ENCODE peak calls at places on chromosomes 3 and 15, in seven cellular contexts. One of them, this sample, is unnamed.

GRCh38 chr3:58536501-58537411 is at the start of gene ACOX2:
- DNase-seq in left ventricle myocardium inferior: peak; percentile 79
- DNase-seq in IMR-90: peak; percentile 70
- DNase-seq in CD8-positive, alpha-beta T cell: no peak
- DNase-seq in lower leg skin: peak; percentile 37
- DNase-seq in pancreas: peak; percentile 54
- DNase-seq in nephron progenitor cell: no peak
- DNase-seq in this sample: no peak

GRCh38 chr3:118688396-118688884 is 346.2 kb downstream of the IGSF11 start:
- DNase-seq in left ventricle myocardium inferior: no peak
- DNase-seq in IMR-90: no peak
- DNase-seq in CD8-positive, alpha-beta T cell: no peak
- DNase-seq in lower leg skin: no peak
- DNase-seq in pancreas: no peak
- DNase-seq in nephron progenitor cell: no peak
- DNase-seq in this sample: no peak

GRCh38 chr3:156675744-156676466 is 1.5 kb downstream of the TIPARP start:
- DNase-seq in left ventricle myocardium inferior: peak; percentile 21
- DNase-seq in IMR-90: peak; percentile 86
- DNase-seq in CD8-positive, alpha-beta T cell: no peak
- DNase-seq in lower leg skin: peak; percentile 87
- DNase-seq in pancreas: peak; percentile 22
- DNase-seq in nephron progenitor cell: peak; percentile 18
- DNase-seq in this sample: peak; percentile 17

GRCh38 chr15:43276563-43277200 is 10.0 kb upstream of the TGM5 start:
- DNase-seq in left ventricle myocardium inferior: no peak
- DNase-seq in IMR-90: no peak
- DNase-seq in CD8-positive, alpha-beta T cell: no peak
- DNase-seq in lower leg skin: no peak
- DNase-seq in pancreas: no peak
- DNase-seq in nephron progenitor cell: no peak
- DNase-seq in this sample: no peak

GRCh38 chr3:52018319-52019000 is 22.8 kb upstream of the RPL29 start:
- DNase-seq in left ventricle myocardium inferior: no peak
- DNase-seq in IMR-90: no peak
- DNase-seq in CD8-positive, alpha-beta T cell: no peak
- DNase-seq in lower leg skin: no peak
- DNase-seq in pancreas: no peak
- DNase-seq in nephron progenitor cell: no peak
- DNase-seq in this sample: no peak

GRCh38 chr3:133209871-133210550 is 171.8 kb downstream of the TMEM108 start:
- DNase-seq in left ventricle myocardium inferior: no peak
- DNase-seq in IMR-90: peak; percentile 27
- DNase-seq in CD8-positive, alpha-beta T cell: no peak
- DNase-seq in lower leg skin: no peak
- DNase-seq in pancreas: no peak
- DNase-seq in nephron progenitor cell: no peak
- DNase-seq in this sample: no peak

GRCh38 chr3:52110502-52110901 is 43.7 kb downstream of the POC1A start:
- DNase-seq in left ventricle myocardium inferior: no peak
- DNase-seq in IMR-90: no peak
- DNase-seq in CD8-positive, alpha-beta T cell: no peak
- DNase-seq in lower leg skin: no peak
- DNase-seq in pancreas: no peak
- DNase-seq in nephron progenitor cell: no peak
- DNase-seq in this sample: no peak

GRCh38 chr3:114624676-114625181 is 330.9 kb downstream of the TIGIT start:
- DNase-seq in left ventricle myocardium inferior: peak; percentile 92
- DNase-seq in IMR-90: peak; percentile 99
- DNase-seq in CD8-positive, alpha-beta T cell: no peak
- DNase-seq in lower leg skin: peak; percentile 92
- DNase-seq in pancreas: peak; percentile 75
- DNase-seq in nephron progenitor cell: peak; percentile 6
- DNase-seq in this sample: peak; percentile 25

GRCh38 chr3:45035441-45036301 is 9.6 kb downstream of the CLEC3B start:
- DNase-seq in left ventricle myocardium inferior: no peak
- DNase-seq in IMR-90: peak; percentile 35
- DNase-seq in CD8-positive, alpha-beta T cell: no peak
- DNase-seq in lower leg skin: no peak
- DNase-seq in pancreas: no peak
- DNase-seq in nephron progenitor cell: peak; percentile 56
- DNase-seq in this sample: peak; percentile 47

GRCh38 chr3:124995460-124995994 is 60.3 kb downstream of the HEG1 start:
- DNase-seq in left ventricle myocardium inferior: peak; percentile 38
- DNase-seq in IMR-90: peak; percentile 48
- DNase-seq in CD8-positive, alpha-beta T cell: peak; percentile 6
- DNase-seq in lower leg skin: peak; percentile 47
- DNase-seq in pancreas: peak; percentile 25
- DNase-seq in nephron progenitor cell: peak; percentile 52
- DNase-seq in this sample: peak; percentile 63

GRCh38 chr3:45693941-45694521 is 4.8 kb downstream of the SACM1L start:
- DNase-seq in left ventricle myocardium inferior: no peak
- DNase-seq in IMR-90: no peak
- DNase-seq in CD8-positive, alpha-beta T cell: no peak
- DNase-seq in lower leg skin: no peak
- DNase-seq in pancreas: no peak
- DNase-seq in nephron progenitor cell: no peak
- DNase-seq in this sample: no peak

GRCh38 chr3:137100326-137100725 is 142.5 kb downstream of the IL20RB start:
- DNase-seq in left ventricle myocardium inferior: no peak
- DNase-seq in IMR-90: no peak
- DNase-seq in CD8-positive, alpha-beta T cell: no peak
- DNase-seq in lower leg skin: no peak
- DNase-seq in pancreas: no peak
- DNase-seq in nephron progenitor cell: no peak
- DNase-seq in this sample: no peak

GRCh38 chr3:119187266-119187665 is 13.9 kb downstream of the UPK1B start:
- DNase-seq in left ventricle myocardium inferior: no peak
- DNase-seq in IMR-90: no peak
- DNase-seq in CD8-positive, alpha-beta T cell: no peak
- DNase-seq in lower leg skin: no peak
- DNase-seq in pancreas: no peak
- DNase-seq in nephron progenitor cell: no peak
- DNase-seq in this sample: no peak

GRCh38 chr15:40754574-40754882 is 526 bp downstream of the RMDN3 start:
- DNase-seq in left ventricle myocardium inferior: no peak
- DNase-seq in IMR-90: no peak
- DNase-seq in CD8-positive, alpha-beta T cell: no peak
- DNase-seq in lower leg skin: no peak
- DNase-seq in pancreas: no peak
- DNase-seq in nephron progenitor cell: peak; percentile 46
- DNase-seq in this sample: peak; percentile 43

GRCh38 chr15:48974865-48975264 is 11.1 kb upstream of the SHC4 start:
- DNase-seq in left ventricle myocardium inferior: no peak
- DNase-seq in IMR-90: no peak
- DNase-seq in CD8-positive, alpha-beta T cell: no peak
- DNase-seq in lower leg skin: no peak
- DNase-seq in pancreas: no peak
- DNase-seq in nephron progenitor cell: no peak
- DNase-seq in this sample: no peak

GRCh38 chr3:34132069-34132677 is 333.7 kb downstream of the PDCD6IP start:
- DNase-seq in left ventricle myocardium inferior: peak; percentile 30
- DNase-seq in IMR-90: no peak
- DNase-seq in CD8-positive, alpha-beta T cell: no peak
- DNase-seq in lower leg skin: no peak
- DNase-seq in pancreas: no peak
- DNase-seq in nephron progenitor cell: no peak
- DNase-seq in this sample: peak; percentile 24

GRCh38 chr3:73786346-73786807 is 161.6 kb upstream of the PDZRN3 start:
- DNase-seq in left ventricle myocardium inferior: no peak
- DNase-seq in IMR-90: peak; percentile 97
- DNase-seq in CD8-positive, alpha-beta T cell: no peak
- DNase-seq in lower leg skin: peak; percentile 29
- DNase-seq in pancreas: no peak
- DNase-seq in nephron progenitor cell: no peak
- DNase-seq in this sample: no peak

GRCh38 chr3:169657351-169658124 is 6.0 kb downstream of the MECOM start:
- DNase-seq in left ventricle myocardium inferior: no peak
- DNase-seq in IMR-90: no peak
- DNase-seq in CD8-positive, alpha-beta T cell: no peak
- DNase-seq in lower leg skin: no peak
- DNase-seq in pancreas: peak; percentile 59
- DNase-seq in nephron progenitor cell: no peak
- DNase-seq in this sample: no peak

GRCh38 chr3:42662813-42663535 is 9.5 kb downstream of the ZBTB47 start:
- DNase-seq in left ventricle myocardium inferior: no peak
- DNase-seq in IMR-90: no peak
- DNase-seq in CD8-positive, alpha-beta T cell: no peak
- DNase-seq in lower leg skin: no peak
- DNase-seq in pancreas: no peak
- DNase-seq in nephron progenitor cell: no peak
- DNase-seq in this sample: no peak

GRCh38 chr3:42300013-42300412 is 34.0 kb upstream of the CCK start:
- DNase-seq in left ventricle myocardium inferior: no peak
- DNase-seq in IMR-90: peak; percentile 40
- DNase-seq in CD8-positive, alpha-beta T cell: peak; percentile 3
- DNase-seq in lower leg skin: no peak
- DNase-seq in pancreas: no peak
- DNase-seq in nephron progenitor cell: peak; percentile 80
- DNase-seq in this sample: no peak

GRCh38 chr15:33553157-33553556 is 242.4 kb downstream of the RYR3 start:
- DNase-seq in left ventricle myocardium inferior: no peak
- DNase-seq in IMR-90: no peak
- DNase-seq in CD8-positive, alpha-beta T cell: no peak
- DNase-seq in lower leg skin: no peak
- DNase-seq in pancreas: no peak
- DNase-seq in nephron progenitor cell: no peak
- DNase-seq in this sample: no peak

GRCh38 chr3:13018039-13018431 is 55.2 kb downstream of the IQSEC1 start:
- DNase-seq in left ventricle myocardium inferior: no peak
- DNase-seq in IMR-90: no peak
- DNase-seq in CD8-positive, alpha-beta T cell: no peak
- DNase-seq in lower leg skin: no peak
- DNase-seq in pancreas: no peak
- DNase-seq in nephron progenitor cell: no peak
- DNase-seq in this sample: peak; percentile 84

GRCh38 chr3:126536126-126536525 is 12.2 kb downstream of the CHST13 start:
- DNase-seq in left ventricle myocardium inferior: peak; percentile 5
- DNase-seq in IMR-90: no peak
- DNase-seq in CD8-positive, alpha-beta T cell: no peak
- DNase-seq in lower leg skin: no peak
- DNase-seq in pancreas: no peak
- DNase-seq in nephron progenitor cell: no peak
- DNase-seq in this sample: peak; percentile 8

GRCh38 chr3:133472242-133472641 is 72.4 kb downstream of the BFSP2 start:
- DNase-seq in left ventricle myocardium inferior: no peak
- DNase-seq in IMR-90: no peak
- DNase-seq in CD8-positive, alpha-beta T cell: no peak
- DNase-seq in lower leg skin: no peak
- DNase-seq in pancreas: peak; percentile 26
- DNase-seq in nephron progenitor cell: peak; percentile 42
- DNase-seq in this sample: peak; percentile 40

DNA sequence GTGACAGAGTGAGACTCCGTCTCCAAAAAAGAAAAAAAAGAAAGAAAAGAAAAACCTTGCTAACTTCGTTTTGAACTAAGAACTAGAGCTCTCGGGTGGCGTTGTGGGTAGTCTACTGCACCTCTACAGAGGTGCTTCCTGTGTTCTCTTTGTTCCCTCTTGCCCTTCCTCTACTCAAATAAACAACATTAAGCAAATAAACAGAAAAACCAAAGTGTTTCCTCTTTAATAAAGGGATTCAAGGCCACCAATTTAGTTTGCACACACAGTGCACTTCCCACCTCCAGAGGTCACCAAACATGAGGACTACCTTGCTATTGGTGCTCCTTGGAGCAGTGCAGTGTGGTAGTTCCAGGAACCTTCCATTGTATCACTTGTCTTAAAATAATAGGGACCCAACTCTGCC is 354.2 kb upstream of the TBL1XR1 start:
- DNase-seq in left ventricle myocardium inferior: no peak
- DNase-seq in IMR-90: no peak
- DNase-seq in CD8-positive, alpha-beta T cell: no peak
- DNase-seq in lower leg skin: no peak
- DNase-seq in pancreas: no peak
- DNase-seq in nephron progenitor cell: no peak
- DNase-seq in this sample: no peak
- TF ChIP-seq CTCF in left ventricle myocardium inferior: no peak
- TF ChIP-seq CTCF in IMR-90: no peak
- TF ChIP-seq CTCF in CD8-positive, alpha-beta T cell: no peak
- TF ChIP-seq CTCF in lower leg skin: no peak
- TF ChIP-seq CTCF in pancreas: no peak
- TF ChIP-seq CTCF in nephron progenitor cell: no peak
- TF ChIP-seq CTCF in this sample: no peak

GRCh38 chr3:28951773-28952556 is 328.9 kb upstream of the RBMS3 start:
- DNase-seq in left ventricle myocardium inferior: no peak
- DNase-seq in IMR-90: no peak
- DNase-seq in CD8-positive, alpha-beta T cell: no peak
- DNase-seq in lower leg skin: no peak
- DNase-seq in pancreas: no peak
- DNase-seq in nephron progenitor cell: no peak
- DNase-seq in this sample: no peak
- TF ChIP-seq CTCF in left ventricle myocardium inferior: no peak
- TF ChIP-seq CTCF in IMR-90: no peak
- TF ChIP-seq CTCF in CD8-positive, alpha-beta T cell: no peak
- TF ChIP-seq CTCF in lower leg skin: no peak
- TF ChIP-seq CTCF in pancreas: no peak
- TF ChIP-seq CTCF in nephron progenitor cell: no peak
- TF ChIP-seq CTCF in this sample: peak; percentile 32

GRCh38 chr3:142127941-142128658 is 21.2 kb downstream of the TFDP2 start:
- DNase-seq in left ventricle myocardium inferior: no peak
- DNase-seq in IMR-90: no peak
- DNase-seq in CD8-positive, alpha-beta T cell: no peak
- DNase-seq in lower leg skin: no peak
- DNase-seq in pancreas: no peak
- DNase-seq in nephron progenitor cell: no peak
- DNase-seq in this sample: no peak

GRCh38 chr3:142134799-142135325 is 14.5 kb downstream of the TFDP2 start:
- DNase-seq in left ventricle myocardium inferior: no peak
- DNase-seq in IMR-90: no peak
- DNase-seq in CD8-positive, alpha-beta T cell: no peak
- DNase-seq in lower leg skin: no peak
- DNase-seq in pancreas: no peak
- DNase-seq in nephron progenitor cell: no peak
- DNase-seq in this sample: no peak

GRCh38 chr3:142124243-142124642 is 25.1 kb downstream of the TFDP2 start:
- DNase-seq in left ventricle myocardium inferior: no peak
- DNase-seq in IMR-90: no peak
- DNase-seq in CD8-positive, alpha-beta T cell: no peak
- DNase-seq in lower leg skin: no peak
- DNase-seq in pancreas: no peak
- DNase-seq in nephron progenitor cell: no peak
- DNase-seq in this sample: no peak

GRCh38 chr3:142129516-142130171 is 19.7 kb downstream of the TFDP2 start:
- DNase-seq in left ventricle myocardium inferior: no peak
- DNase-seq in IMR-90: no peak
- DNase-seq in CD8-positive, alpha-beta T cell: no peak
- DNase-seq in lower leg skin: no peak
- DNase-seq in pancreas: no peak
- DNase-seq in nephron progenitor cell: no peak
- DNase-seq in this sample: no peak
- TF ChIP-seq CTCF in left ventricle myocardium inferior: no peak
- TF ChIP-seq CTCF in IMR-90: peak; percentile 25
- TF ChIP-seq CTCF in CD8-positive, alpha-beta T cell: no peak
- TF ChIP-seq CTCF in lower leg skin: no peak
- TF ChIP-seq CTCF in pancreas: no peak
- TF ChIP-seq CTCF in nephron progenitor cell: peak; percentile 14
- TF ChIP-seq CTCF in this sample: peak; percentile 52

DNA sequence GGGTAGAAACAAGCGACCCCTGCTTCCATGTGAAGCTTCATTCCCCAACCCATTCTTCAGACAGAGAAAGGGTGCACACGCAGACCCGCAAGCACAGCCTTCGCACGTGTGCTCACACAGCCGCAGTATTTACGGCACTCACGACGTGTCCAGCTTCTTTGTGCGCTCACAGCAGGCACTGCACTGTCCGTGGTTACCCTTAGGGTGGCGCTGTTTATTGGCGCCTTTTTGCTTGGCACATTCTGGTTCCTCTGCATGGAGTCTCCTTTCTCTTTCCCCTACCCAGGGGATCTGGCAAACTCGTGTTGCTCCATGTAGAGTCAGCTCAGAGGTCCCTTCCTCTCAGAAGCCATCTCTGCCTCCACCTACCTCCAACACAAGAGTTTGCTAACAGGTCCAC is 115.1 kb downstream of the SLCO3A1 start:
- DNase-seq in left ventricle myocardium inferior: no peak
- DNase-seq in IMR-90: no peak
- DNase-seq in CD8-positive, alpha-beta T cell: no peak
- DNase-seq in lower leg skin: no peak
- DNase-seq in pancreas: no peak
- DNase-seq in nephron progenitor cell: no peak
- DNase-seq in this sample: no peak
- TF ChIP-seq CTCF in left ventricle myocardium inferior: no peak
- TF ChIP-seq CTCF in IMR-90: no peak
- TF ChIP-seq CTCF in CD8-positive, alpha-beta T cell: no peak
- TF ChIP-seq CTCF in lower leg skin: no peak
- TF ChIP-seq CTCF in pancreas: no peak
- TF ChIP-seq CTCF in nephron progenitor cell: no peak
- TF ChIP-seq CTCF in this sample: peak; percentile 23